ENCODE peak calls at places on chromosomes 16 and 17, in nine cellular contexts. One of them, this sample, is unnamed.

GRCh38 chr16:72884037-72884436 is 163.9 kb downstream of the ZFHX3 start:
- DNase-seq in upper lobe of left lung: no peak
- DNase-seq in brain microvascular endothelial cell: peak
- DNase-seq in A549: no peak
- DNase-seq in ovary: no peak
- DNase-seq in glutamatergic neuron: no peak
- DNase-seq in Peyer's patch: no peak
- DNase-seq in AG09309: no peak
- DNase-seq in osteoblast: no peak
- DNase-seq in this sample: no peak

GRCh38 chr17:27929990-27930389 is 36.8 kb upstream of the LYRM9 start:
- DNase-seq in upper lobe of left lung: no peak
- DNase-seq in brain microvascular endothelial cell: peak
- DNase-seq in A549: no peak
- DNase-seq in ovary: no peak
- DNase-seq in glutamatergic neuron: no peak
- DNase-seq in Peyer's patch: no peak
- DNase-seq in AG09309: no peak
- DNase-seq in osteoblast: peak
- DNase-seq in this sample: no peak

GRCh38 chr17:50312311-50312710 is 33.6 kb upstream of the XYLT2 start:
- DNase-seq in upper lobe of left lung: no peak
- DNase-seq in brain microvascular endothelial cell: no peak
- DNase-seq in A549: no peak
- DNase-seq in ovary: no peak
- DNase-seq in glutamatergic neuron: no peak
- DNase-seq in Peyer's patch: no peak
- DNase-seq in AG09309: no peak
- DNase-seq in osteoblast: no peak
- DNase-seq in this sample: no peak

GRCh38 chr17:75011788-75012319 is 616 bp upstream of the MRPL58 start:
- DNase-seq in upper lobe of left lung: peak
- DNase-seq in brain microvascular endothelial cell: peak
- DNase-seq in A549: no peak
- DNase-seq in ovary: peak
- DNase-seq in glutamatergic neuron: peak
- DNase-seq in Peyer's patch: peak
- DNase-seq in AG09309: no peak
- DNase-seq in osteoblast: peak
- DNase-seq in this sample: peak

GRCh38 chr17:2084766-2085647 is 30.1 kb downstream of the HIC1 start:
- DNase-seq in upper lobe of left lung: no peak
- DNase-seq in brain microvascular endothelial cell: peak
- DNase-seq in A549: no peak
- DNase-seq in ovary: peak
- DNase-seq in glutamatergic neuron: no peak
- DNase-seq in Peyer's patch: no peak
- DNase-seq in AG09309: peak
- DNase-seq in osteoblast: peak
- DNase-seq in this sample: no peak

GRCh38 chr17:29176500-29177351 is 3.5 kb downstream of the MYO18A start:
- DNase-seq in upper lobe of left lung: peak
- DNase-seq in brain microvascular endothelial cell: no peak
- DNase-seq in A549: peak
- DNase-seq in ovary: peak
- DNase-seq in glutamatergic neuron: peak
- DNase-seq in Peyer's patch: peak
- DNase-seq in AG09309: no peak
- DNase-seq in osteoblast: peak
- DNase-seq in this sample: peak

GRCh38 chr17:79174905-79175856 is 100.6 kb downstream of the ENGASE start:
- DNase-seq in upper lobe of left lung: no peak
- DNase-seq in brain microvascular endothelial cell: no peak
- DNase-seq in A549: no peak
- DNase-seq in ovary: no peak
- DNase-seq in glutamatergic neuron: no peak
- DNase-seq in Peyer's patch: no peak
- DNase-seq in AG09309: no peak
- DNase-seq in osteoblast: peak
- DNase-seq in this sample: no peak

GRCh38 chr17:17398928-17399926 is 77.6 kb upstream of the MED9 start:
- DNase-seq in upper lobe of left lung: no peak
- DNase-seq in brain microvascular endothelial cell: no peak
- DNase-seq in A549: no peak
- DNase-seq in ovary: no peak
- DNase-seq in glutamatergic neuron: no peak
- DNase-seq in Peyer's patch: no peak
- DNase-seq in AG09309: no peak
- DNase-seq in osteoblast: peak
- DNase-seq in this sample: no peak

GRCh38 chr16:55297062-55297909 is 26.7 kb upstream of the IRX6 start:
- DNase-seq in upper lobe of left lung: no peak
- DNase-seq in brain microvascular endothelial cell: no peak
- DNase-seq in A549: no peak
- DNase-seq in ovary: no peak
- DNase-seq in glutamatergic neuron: no peak
- DNase-seq in Peyer's patch: no peak
- DNase-seq in AG09309: no peak
- DNase-seq in osteoblast: no peak
- DNase-seq in this sample: peak

GRCh38 chr17:56751145-56751743 is 82.5 kb downstream of the C17orf67 start:
- DNase-seq in upper lobe of left lung: no peak
- DNase-seq in brain microvascular endothelial cell: no peak
- DNase-seq in A549: no peak
- DNase-seq in ovary: no peak
- DNase-seq in glutamatergic neuron: no peak
- DNase-seq in Peyer's patch: no peak
- DNase-seq in AG09309: no peak
- DNase-seq in osteoblast: no peak
- DNase-seq in this sample: no peak

GRCh38 chr17:12567077-12568053 is 98.3 kb upstream of the MYOCD start:
- DNase-seq in upper lobe of left lung: no peak
- DNase-seq in brain microvascular endothelial cell: no peak
- DNase-seq in A549: no peak
- DNase-seq in ovary: no peak
- DNase-seq in glutamatergic neuron: no peak
- DNase-seq in Peyer's patch: no peak
- DNase-seq in AG09309: no peak
- DNase-seq in osteoblast: no peak
- DNase-seq in this sample: no peak

GRCh38 chr16:75263963-75264445 is 12.6 kb upstream of the BCAR1 start:
- DNase-seq in upper lobe of left lung: peak
- DNase-seq in brain microvascular endothelial cell: no peak
- DNase-seq in A549: no peak
- DNase-seq in ovary: no peak
- DNase-seq in glutamatergic neuron: no peak
- DNase-seq in Peyer's patch: no peak
- DNase-seq in AG09309: no peak
- DNase-seq in osteoblast: peak
- DNase-seq in this sample: peak

DNA sequence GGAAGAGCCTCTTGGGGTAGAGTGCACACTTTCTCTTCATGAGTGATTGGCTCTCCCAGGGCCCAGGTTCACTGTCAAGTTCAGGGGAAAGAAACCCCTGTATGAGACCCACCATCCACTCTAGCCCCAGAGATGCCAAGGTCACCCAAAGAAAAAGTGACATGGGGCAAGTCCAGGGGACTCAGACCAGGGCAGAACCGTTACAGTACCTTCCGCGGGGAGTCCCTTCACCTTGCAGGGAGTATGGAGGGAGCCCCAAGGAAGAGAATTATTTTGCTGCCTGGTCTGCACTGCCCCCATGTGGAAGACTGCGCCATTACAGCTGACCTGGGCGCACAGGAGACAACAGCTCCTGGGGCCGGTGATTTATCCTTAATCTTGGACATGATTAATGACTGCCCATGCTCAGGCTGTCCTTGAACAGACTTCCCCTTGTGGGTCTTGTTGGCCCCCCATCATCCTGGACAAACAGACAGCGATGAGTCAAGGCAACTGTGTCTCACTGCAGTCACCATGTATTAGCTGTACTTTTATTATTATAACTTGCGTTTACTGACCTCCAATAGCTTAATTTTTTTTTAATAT is 29.9 kb downstream of the VAC14 start:
- DNase-seq in upper lobe of left lung: peak
- DNase-seq in brain microvascular endothelial cell: peak
- DNase-seq in A549: peak
- DNase-seq in ovary: peak
- DNase-seq in glutamatergic neuron: peak
- DNase-seq in Peyer's patch: peak
- DNase-seq in AG09309: no peak
- DNase-seq in osteoblast: peak
- DNase-seq in this sample: no peak
- TF ChIP-seq CTCF in upper lobe of left lung: peak
- TF ChIP-seq CTCF in brain microvascular endothelial cell: peak
- TF ChIP-seq CTCF in A549: peak
- TF ChIP-seq CTCF in ovary: peak
- TF ChIP-seq CTCF in glutamatergic neuron: peak
- TF ChIP-seq CTCF in Peyer's patch: peak
- TF ChIP-seq CTCF in AG09309: peak
- TF ChIP-seq CTCF in osteoblast: peak
- TF ChIP-seq CTCF in this sample: peak

GRCh38 chr17:5741810-5742209 is 157.5 kb upstream of the NLRP1 start:
- DNase-seq in upper lobe of left lung: no peak
- DNase-seq in brain microvascular endothelial cell: no peak
- DNase-seq in A549: no peak
- DNase-seq in ovary: no peak
- DNase-seq in glutamatergic neuron: no peak
- DNase-seq in Peyer's patch: no peak
- DNase-seq in AG09309: no peak
- DNase-seq in osteoblast: no peak
- DNase-seq in this sample: no peak

GRCh38 chr17:5747964-5748363 is 163.7 kb upstream of the NLRP1 start:
- DNase-seq in upper lobe of left lung: no peak
- DNase-seq in brain microvascular endothelial cell: no peak
- DNase-seq in A549: no peak
- DNase-seq in ovary: no peak
- DNase-seq in glutamatergic neuron: no peak
- DNase-seq in Peyer's patch: no peak
- DNase-seq in AG09309: no peak
- DNase-seq in osteoblast: no peak
- DNase-seq in this sample: no peak

GRCh38 chr17:5745091-5745820 is 160.9 kb upstream of the NLRP1 start:
- DNase-seq in upper lobe of left lung: no peak
- DNase-seq in brain microvascular endothelial cell: no peak
- DNase-seq in A549: no peak
- DNase-seq in ovary: no peak
- DNase-seq in glutamatergic neuron: peak
- DNase-seq in Peyer's patch: no peak
- DNase-seq in AG09309: no peak
- DNase-seq in osteoblast: no peak
- DNase-seq in this sample: no peak

GRCh38 chr17:5747276-5747675 is 163.0 kb upstream of the NLRP1 start:
- DNase-seq in upper lobe of left lung: no peak
- DNase-seq in brain microvascular endothelial cell: no peak
- DNase-seq in A549: no peak
- DNase-seq in ovary: no peak
- DNase-seq in glutamatergic neuron: no peak
- DNase-seq in Peyer's patch: no peak
- DNase-seq in AG09309: no peak
- DNase-seq in osteoblast: no peak
- DNase-seq in this sample: no peak
- TF ChIP-seq CTCF in upper lobe of left lung: no peak
- TF ChIP-seq CTCF in brain microvascular endothelial cell: peak
- TF ChIP-seq CTCF in A549: no peak
- TF ChIP-seq CTCF in ovary: no peak
- TF ChIP-seq CTCF in glutamatergic neuron: no peak
- TF ChIP-seq CTCF in Peyer's patch: no peak
- TF ChIP-seq CTCF in AG09309: no peak
- TF ChIP-seq CTCF in osteoblast: peak
- TF ChIP-seq CTCF in this sample: peak

GRCh38 chr17:44283374-44284023 is 15.6 kb upstream of the SLC4A1 start:
- DNase-seq in upper lobe of left lung: no peak
- DNase-seq in brain microvascular endothelial cell: no peak
- DNase-seq in A549: no peak
- DNase-seq in ovary: no peak
- DNase-seq in glutamatergic neuron: no peak
- DNase-seq in Peyer's patch: no peak
- DNase-seq in AG09309: no peak
- DNase-seq in osteoblast: no peak
- DNase-seq in this sample: no peak

GRCh38 chr17:44280383-44280782 is 12.4 kb upstream of the SLC4A1 start:
- DNase-seq in upper lobe of left lung: peak
- DNase-seq in brain microvascular endothelial cell: no peak
- DNase-seq in A549: no peak
- DNase-seq in ovary: no peak
- DNase-seq in glutamatergic neuron: no peak
- DNase-seq in Peyer's patch: no peak
- DNase-seq in AG09309: no peak
- DNase-seq in osteoblast: no peak
- DNase-seq in this sample: no peak

GRCh38 chr17:44278006-44278405 is 10.1 kb upstream of the SLC4A1 start:
- DNase-seq in upper lobe of left lung: no peak
- DNase-seq in brain microvascular endothelial cell: peak
- DNase-seq in A549: no peak
- DNase-seq in ovary: no peak
- DNase-seq in glutamatergic neuron: no peak
- DNase-seq in Peyer's patch: no peak
- DNase-seq in AG09309: no peak
- DNase-seq in osteoblast: peak
- DNase-seq in this sample: no peak

GRCh38 chr17:44281570-44281969 is 13.6 kb upstream of the SLC4A1 start:
- DNase-seq in upper lobe of left lung: no peak
- DNase-seq in brain microvascular endothelial cell: no peak
- DNase-seq in A549: no peak
- DNase-seq in ovary: no peak
- DNase-seq in glutamatergic neuron: no peak
- DNase-seq in Peyer's patch: no peak
- DNase-seq in AG09309: no peak
- DNase-seq in osteoblast: no peak
- DNase-seq in this sample: no peak

GRCh38 chr17:44279586-44280344 is 11.8 kb upstream of the SLC4A1 start:
- DNase-seq in upper lobe of left lung: peak
- DNase-seq in brain microvascular endothelial cell: peak
- DNase-seq in A549: no peak
- DNase-seq in ovary: peak
- DNase-seq in glutamatergic neuron: no peak
- DNase-seq in Peyer's patch: peak
- DNase-seq in AG09309: peak
- DNase-seq in osteoblast: peak
- DNase-seq in this sample: no peak
- TF ChIP-seq CTCF in upper lobe of left lung: no peak
- TF ChIP-seq CTCF in brain microvascular endothelial cell: no peak
- TF ChIP-seq CTCF in A549: no peak
- TF ChIP-seq CTCF in ovary: no peak
- TF ChIP-seq CTCF in glutamatergic neuron: no peak
- TF ChIP-seq CTCF in Peyer's patch: no peak
- TF ChIP-seq CTCF in AG09309: no peak
- TF ChIP-seq CTCF in osteoblast: no peak
- TF ChIP-seq CTCF in this sample: no peak

DNA sequence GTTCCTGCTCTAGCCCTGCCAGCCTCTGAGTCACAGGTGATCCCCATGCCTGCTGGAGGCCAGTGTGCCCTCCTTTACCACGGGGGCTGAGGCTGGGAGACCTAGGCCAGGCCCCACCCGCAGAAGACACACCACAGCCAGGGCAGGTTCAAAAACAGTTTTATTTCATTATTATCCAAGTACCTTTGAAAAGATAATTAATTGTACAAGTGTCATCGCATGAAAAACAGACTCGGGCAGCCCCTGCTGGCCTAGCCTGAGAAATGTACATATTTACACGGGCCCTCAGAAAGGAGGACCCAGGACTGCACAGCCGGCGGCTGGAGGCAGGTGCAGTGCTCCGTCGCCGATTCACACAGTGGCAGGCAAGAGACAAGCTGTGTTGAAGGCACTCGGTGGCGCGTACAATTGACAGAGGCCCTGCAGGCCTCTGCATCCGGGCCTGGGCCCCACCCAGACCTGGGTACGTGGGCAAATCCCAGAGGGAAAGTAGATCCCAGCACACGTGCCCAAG is 4.4 kb downstream of the PDIA2 start:
- DNase-seq in upper lobe of left lung: no peak
- DNase-seq in brain microvascular endothelial cell: no peak
- DNase-seq in A549: no peak
- DNase-seq in ovary: no peak
- DNase-seq in glutamatergic neuron: no peak
- DNase-seq in Peyer's patch: no peak
- DNase-seq in AG09309: no peak
- DNase-seq in osteoblast: peak
- DNase-seq in this sample: no peak
- TF ChIP-seq CTCF in upper lobe of left lung: no peak
- TF ChIP-seq CTCF in brain microvascular endothelial cell: peak
- TF ChIP-seq CTCF in A549: no peak
- TF ChIP-seq CTCF in ovary: no peak
- TF ChIP-seq CTCF in glutamatergic neuron: no peak
- TF ChIP-seq CTCF in Peyer's patch: peak
- TF ChIP-seq CTCF in AG09309: no peak
- TF ChIP-seq CTCF in osteoblast: no peak
- TF ChIP-seq CTCF in this sample: peak

This sample was measured in LNCaP clone FGC.